ENCODE peak calls at places on chromosome 7, in seven cellular contexts. E is CD8-positive, alpha-beta T cell; K is OCI-LY7; O is CD4-positive, CD25-positive, alpha-beta regulatory T cell; W is left ventricle myocardium inferior; U is GM10248; Y is amniotic epithelial cell. P is an unnamed sample.

GRCh38 chr7:140904081-140904480 is 20.6 kb downstream of the BRAF start:
- DNase-seq in K (no peak), O (no peak), U (no peak), W (no peak), E (no peak), Y (peak), P (no peak)

GRCh38 chr7:88111136-88111748 is 108.6 kb downstream of the SRI start:
- DNase-seq in E (no peak), W (no peak), U (peak), Y (peak), O (peak), K (peak), P (peak)

GRCh38 chr7:43511769-43512515 is 71.0 kb upstream of the STK17A start:
- DNase-seq in W (no peak), Y (no peak), K (no peak), U (no peak), O (no peak), E (no peak), P (no peak)

GRCh38 chr7:127322351-127322750 is 69.6 kb upstream of the GRM8 start:
- DNase-seq in Y (no peak), E (peak), K (no peak), W (no peak), U (no peak), O (peak), P (no peak)

GRCh38 chr7:13047061-13047460 is 359.6 kb downstream of the ARL4A start:
- DNase-seq in O (no peak), W (no peak), Y (no peak), K (no peak), E (no peak), U (no peak), P (no peak)

GRCh38 chr7:55191926-55192692 is 173.0 kb upstream of the LANCL2 start:
- DNase-seq in E (no peak), O (no peak), K (no peak), W (no peak), Y (no peak), U (no peak), P (no peak)

GRCh38 chr7:45919947-45920542 is 1.0 kb downstream of the IGFBP3 start:
- DNase-seq in K (no peak), E (no peak), Y (no peak), U (no peak), W (no peak), O (no peak), P (no peak)

GRCh38 chr7:82247814-82248433 is 195.7 kb downstream of the CACNA2D1 start:
- DNase-seq in Y (peak), W (no peak), O (no peak), K (peak), E (no peak), U (peak), P (peak)

GRCh38 chr7:131626643-131627042 is 70.2 kb upstream of the PODXL start:
- DNase-seq in O (no peak), U (no peak), Y (no peak), W (no peak), E (no peak), K (no peak), P (no peak)

GRCh38 chr7:117169907-117170306 is 153.0 kb downstream of the WNT2 start:
- DNase-seq in Y (peak), W (no peak), E (no peak), O (no peak), K (no peak), U (no peak), P (no peak)

GRCh38 chr7:46173526-46174191 is 252.6 kb upstream of the IGFBP3 start:
- DNase-seq in W (peak), U (no peak), Y (peak), O (no peak), E (no peak), K (no peak), P (no peak)